ENCODE peak calls at places on chromosomes 3 and 15, in five cellular contexts. W, C, T, Q and X are unnamed samples. For H3K9me3, the result is how much of the 10 kb centered on the place peaks cover.

GRCh38 chr3:16568115-16568514 is 37.1 kb downstream of the DAZL start:
- DNase-seq in C (no peak), Q (no peak), T (no peak), W (no peak), X (no peak)

GRCh38 chr3:127547761-127548605 is 42.5 kb downstream of the TPRA1 start:
- DNase-seq in W (peak), Q (peak), C (peak), T (peak), X (peak)

GRCh38 chr15:62857411-62857853 is 185.1 kb upstream of the TPM1 start:
- DNase-seq in W (no peak), T (no peak), Q (no peak), C (peak), X (no peak)

GRCh38 chr3:156135921-156136655 is 15.7 kb downstream of the KCNAB1 start:
- DNase-seq in C (no peak), W (no peak), Q (no peak), T (no peak), X (no peak)

GRCh38 chr3:101720851-101721649 is 3.4 kb upstream of the CEP97 start:
- DNase-seq in C (no peak), Q (no peak), T (peak), W (peak), X (no peak)

GRCh38 chr3:181210275-181210674 is 220.7 kb upstream of the DNAJC19 start:
- DNase-seq in T (peak), W (no peak), C (no peak), Q (no peak), X (no peak)

GRCh38 chr15:98257290-98257689 is 296.8 kb downstream of the ARRDC4 start:
- DNase-seq in T (no peak), C (no peak), Q (no peak), W (no peak), X (no peak)

GRCh38 chr3:128884992-128885391 is 5.6 kb downstream of the ACAD9 start:
- DNase-seq in T (no peak), Q (no peak), C (no peak), W (no peak), X (no peak)

GRCh38 chr3:123292321-123293310 is 90.9 kb downstream of the SEC22A start:
- DNase-seq in C (no peak), W (no peak), Q (no peak), T (no peak), X (no peak)

GRCh38 chr3:2765002-2765579 is 345.1 kb downstream of the IL5RA start:
- DNase-seq in T (no peak), W (peak), C (no peak), Q (no peak), X (no peak)

GRCh38 chr3:87084868-87085267 is 93.9 kb upstream of the VGLL3 start:
- DNase-seq in W (no peak), Q (no peak), C (no peak), T (peak), X (no peak)

GRCh38 chr3:177144922-177145321 is 52.4 kb downstream of the TBL1XR1 start:
- DNase-seq in Q (no peak), T (no peak), W (no peak), C (no peak), X (no peak)

GRCh38 chr3:12741205-12741604 is 17.9 kb downstream of the TMEM40 start:
- DNase-seq in W (no peak), Q (peak), T (no peak), C (no peak), X (no peak)

GRCh38 chr3:13749063-13749764 is 130.7 kb downstream of the WNT7A start:
- DNase-seq in W (no peak), Q (no peak), T (no peak), C (no peak), X (no peak)

GRCh38 chr3:165162883-165163282 is 33.3 kb downstream of the SLITRK3 start:
- DNase-seq in Q (no peak), C (no peak), T (no peak), W (no peak), X (no peak)

GRCh38 chr3:174193559-174193958 is 665.6 kb upstream of the NAALADL2 start:
- DNase-seq in T (peak), C (no peak), W (no peak), Q (no peak), X (no peak)
- H3K27ac ChIP-seq in T (peak), C (no peak), W (no peak), Q (no peak), X (no peak)

GRCh38 chr3:53137835-53138446 is 7.7 kb upstream of the RFT1 start:
- DNase-seq in Q (no peak), W (peak), T (peak), C (no peak), X (no peak)
- H3K9me3 ChIP-seq in Q (under half), W (under half), T (under half), C (under half), X (under half)

DNA sequence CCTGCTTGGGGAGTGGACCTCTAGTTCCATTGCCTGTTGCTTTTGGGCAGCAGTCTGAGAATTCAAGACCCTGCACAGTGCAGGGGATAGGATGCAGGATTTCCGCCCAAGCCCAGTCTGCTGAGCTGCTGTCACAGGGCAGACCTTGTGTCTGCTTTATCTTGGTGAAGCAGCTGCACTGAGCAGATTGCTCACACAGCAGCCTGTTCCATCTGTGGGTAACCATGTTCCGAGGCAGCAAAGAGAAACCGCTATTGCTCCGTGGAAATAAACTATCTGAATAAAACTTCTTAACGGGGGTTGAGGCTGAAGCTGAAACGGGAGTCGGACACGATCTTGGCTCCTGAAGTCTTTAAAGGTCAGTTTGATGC is 202.3 kb downstream of the AKAP13 start:
- DNase-seq in Q (peak), T (peak), W (peak), C (peak), X (peak)
- H3K4me3 ChIP-seq in Q (peak), T (no peak), W (no peak), C (peak), X (peak)

DNA sequence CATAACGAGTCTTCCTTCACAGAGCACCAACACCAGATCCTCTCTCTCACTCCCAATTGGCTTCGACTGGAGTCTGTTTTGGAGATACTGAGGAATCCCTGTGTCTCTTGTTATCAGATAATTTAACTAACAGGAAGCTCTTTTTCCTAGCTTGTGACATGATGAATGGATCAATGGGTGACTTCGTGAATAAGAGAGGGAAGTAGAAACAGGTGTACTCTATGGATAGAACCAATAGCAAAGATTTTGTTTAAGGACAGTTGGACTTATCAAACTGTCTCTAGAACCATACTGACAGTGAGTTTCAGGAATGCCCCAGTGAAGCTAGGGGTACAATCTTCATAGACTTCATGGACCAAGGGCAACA is 29.4 kb upstream of the KLHL6 start:
- DNase-seq in W (no peak), Q (no peak), T (no peak), C (no peak), X (no peak)
- H3K27ac ChIP-seq in W (no peak), Q (peak), T (no peak), C (no peak), X (no peak)

GRCh38 chr3:44722103-44722401 is 7.4 kb upstream of the ZNF501 start:
- DNase-seq in W (no peak), T (no peak), C (no peak), Q (no peak), X (no peak)

GRCh38 chr3:44721231-44722102 is 8.0 kb upstream of the ZNF501 start:
- DNase-seq in W (peak), C (no peak), Q (no peak), T (peak), X (no peak)
- H3K9me3 ChIP-seq in W (half or more), C (half or more), Q (half or more), T (half or more), X (half or more)

DNA sequence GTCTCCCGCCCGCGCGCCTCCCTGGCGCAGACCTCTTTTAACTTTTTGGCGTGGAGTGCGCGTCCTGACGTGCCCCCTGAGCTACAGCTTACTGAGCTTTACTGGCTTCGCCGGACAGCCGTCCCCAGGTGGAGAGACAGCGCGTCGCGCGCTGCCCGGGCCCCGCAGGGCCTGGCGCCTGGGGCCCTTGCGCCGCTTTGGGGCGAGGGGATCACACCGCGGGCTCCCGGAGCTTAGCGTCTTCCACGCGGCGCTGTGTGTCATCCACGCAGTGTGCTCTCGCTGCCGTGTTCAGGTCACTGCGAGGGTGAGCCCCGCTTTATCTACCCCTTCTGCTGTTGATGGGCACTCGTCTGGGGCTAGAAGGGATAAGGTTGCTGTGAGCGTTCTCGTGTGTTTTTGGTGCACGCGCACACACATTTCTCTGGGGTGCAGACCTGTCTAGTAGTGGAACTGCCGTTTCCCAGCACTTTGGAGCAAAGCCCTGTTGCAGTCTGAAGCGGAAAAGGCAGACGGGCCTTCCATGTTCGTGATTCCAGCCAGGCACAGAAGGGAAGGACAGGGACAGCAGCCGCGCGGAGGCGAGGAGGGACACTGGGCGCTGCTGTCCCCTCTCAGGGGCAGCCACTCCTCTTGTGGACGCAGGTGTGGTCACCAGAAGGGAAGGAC is 33.1 kb upstream of the ALDH1L1 start:
- DNase-seq in C (no peak), W (peak), Q (no peak), T (no peak), X (no peak)
- H3K4me3 ChIP-seq in C (no peak), W (peak), Q (peak), T (peak), X (no peak)

GRCh38 chr3:46990573-46991374 is 11.3 kb downstream of the NBEAL2 start:
- DNase-seq in C (no peak), W (no peak), Q (peak), T (no peak), X (no peak)
- H3K27ac ChIP-seq in C (no peak), W (no peak), Q (no peak), T (no peak), X (peak)

GRCh38 chr15:58431221-58432149 is at the start of gene LIPC:
- DNase-seq in T (no peak), W (no peak), Q (no peak), C (no peak), X (no peak)

GRCh38 chr15:58427987-58428386 is 3.8 kb upstream of the LIPC start:
- DNase-seq in T (no peak), C (no peak), Q (no peak), W (no peak), X (no peak)

GRCh38 chr15:58432421-58432820 is 630 bp downstream of the LIPC start:
- DNase-seq in C (no peak), Q (no peak), T (peak), W (peak), X (no peak)

GRCh38 chr15:58433597-58434333 is 2.0 kb downstream of the LIPC start:
- DNase-seq in W (peak), Q (no peak), T (no peak), C (no peak), X (no peak)

DNA sequence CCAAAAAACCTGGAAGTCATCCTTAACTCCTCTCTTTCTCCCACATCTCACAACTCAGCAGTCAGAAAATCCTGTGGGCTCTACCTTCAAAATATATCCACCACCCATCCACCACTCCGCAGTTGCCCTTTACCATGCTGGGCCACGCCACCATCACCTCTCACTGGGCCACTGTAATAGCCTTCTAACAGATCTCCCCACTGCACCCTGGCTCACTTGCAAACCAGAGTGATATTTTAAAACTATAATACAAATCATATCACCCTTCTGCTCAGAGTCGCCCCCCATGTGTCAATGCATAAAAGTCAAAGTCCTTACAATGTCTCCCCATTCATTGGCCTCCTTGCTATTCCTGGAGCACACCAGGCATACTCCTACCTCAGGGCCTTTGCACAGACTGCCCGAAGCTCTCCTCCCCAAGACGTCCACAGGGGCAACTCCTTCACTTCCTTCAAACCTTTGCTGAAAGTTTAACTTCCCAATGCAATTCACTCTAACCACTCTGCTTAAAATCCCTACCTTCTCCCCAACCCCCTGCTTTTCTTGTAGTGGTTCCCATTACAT is 1.5 kb upstream of the LIPC start:
- DNase-seq in Q (no peak), C (no peak), T (no peak), W (no peak), X (no peak)
- H3K9me3 ChIP-seq in Q (under half), C (under half), T (under half), W (under half), X (under half)